ENCODE peak calls at places on chromosomes 5 and 9, in six cellular contexts. M is stimulated activated CD8-positive, alpha-beta memory T cell treated with anti-CD3 and anti-CD28 coated beads, Interleukin-4, amount 100 ng/mL, for 1 hour; Z is bronchial epithelial cell; Y is right atrium auricular region; N is cardiac muscle cell; K is caudate nucleus. X is an unnamed sample.

GRCh38 chr9:129548571-129549135 is 72.2 kb downstream of the C9orf50 start:
- DNase-seq in Y (no peak), Z (no peak), M (no peak), N (no peak), K (no peak), X (no peak)

GRCh38 chr5:139294372-139295165 is 1.0 kb downstream of the MATR3 start:
- DNase-seq in Y (peak; percentile 70), Z (peak; percentile 46), M (peak; percentile 31), N (peak; percentile 88), K (peak; percentile 56), X (peak; percentile 79)

GRCh38 chr5:142437563-142437962 is 112.7 kb upstream of the SPRY4 start:
- DNase-seq in Z (no peak), K (no peak), N (no peak), M (no peak), Y (no peak), X (no peak)

GRCh38 chr9:124764774-124765438 is 6.2 kb downstream of the NR6A1 start:
- DNase-seq in M (no peak), K (no peak), Z (peak; percentile 47), Y (no peak), N (peak; percentile 40), X (no peak)

GRCh38 chr5:32083981-32084430 is 90.1 kb downstream of the GOLPH3 start:
- DNase-seq in Z (no peak), N (no peak), Y (peak; percentile 46), M (no peak), K (no peak), X (no peak)

GRCh38 chr9:134910146-134910545 is 7.6 kb downstream of the FCN1 start:
- DNase-seq in M (no peak), Y (no peak), K (no peak), Z (no peak), N (no peak), X (no peak)

GRCh38 chr9:90477535-90477934 is 165.1 kb downstream of the DIRAS2 start:
- DNase-seq in K (no peak), Z (no peak), N (no peak), Y (no peak), M (no peak), X (no peak)

GRCh38 chr9:2780846-2781245 is 63.0 kb downstream of the PUM3 start:
- DNase-seq in N (no peak), M (no peak), Y (no peak), Z (peak; percentile 13), K (no peak), X (no peak)

GRCh38 chr9:95073042-95073607 is 244.4 kb downstream of the FANCC start:
- DNase-seq in Y (peak; percentile 55), N (peak; percentile 33), K (no peak), M (no peak), Z (no peak), X (peak; percentile 35)

GRCh38 chr9:134371731-134372130 is 45.5 kb downstream of the RXRA start:
- DNase-seq in N (peak; percentile 15), Z (peak; percentile 91), M (no peak), K (no peak), Y (peak; percentile 78), X (no peak)

GRCh38 chr5:156008844-156009243 is 318.1 kb upstream of the SGCD start:
- DNase-seq in Z (no peak), N (no peak), Y (no peak), K (no peak), M (no peak), X (no peak)

GRCh38 chr5:142925795-142926194 is 155.6 kb downstream of the ARHGAP26 start:
- DNase-seq in M (no peak), K (no peak), N (peak; percentile 62), Y (no peak), Z (peak; percentile 93), X (no peak)

GRCh38 chr9:108634669-108635462 is 220.9 kb downstream of the ACTL7B start:
- DNase-seq in Z (peak; percentile 100), M (no peak), Y (no peak), N (peak; percentile 12), K (no peak), X (no peak)

GRCh38 chr5:112793201-112793600 is 55.5 kb downstream of the APC start:
- DNase-seq in N (no peak), K (no peak), M (no peak), Y (no peak), Z (no peak), X (no peak)

GRCh38 chr5:137833463-137833862 is 34.2 kb upstream of the MYOT start:
- DNase-seq in K (no peak), N (peak; percentile 23), Y (no peak), Z (peak; percentile 96), M (no peak), X (no peak)

GRCh38 chr5:1720396-1721110 is 79.1 kb downstream of the MRPL36 start:
- DNase-seq in N (no peak), Z (no peak), M (no peak), K (no peak), Y (peak; percentile 32), X (peak; percentile 1)

GRCh38 chr5:77644443-77645157 is 6.1 kb upstream of the OTP start:
- DNase-seq in Z (no peak), Y (no peak), N (no peak), M (no peak), K (no peak), X (peak; percentile 24)

GRCh38 chr9:115845648-115846312 is 307.8 kb upstream of the PAPPA start:
- DNase-seq in Y (no peak), Z (peak; percentile 88), K (no peak), N (peak; percentile 9), M (no peak), X (no peak)

GRCh38 chr9:33791117-33791516 is 4.2 kb upstream of the PRSS3 start:
- DNase-seq in M (no peak), Y (no peak), N (peak; percentile 44), Z (peak; percentile 82), K (no peak), X (no peak)

GRCh38 chr9:124754289-124754688 is 16.8 kb downstream of the NR6A1 start:
- DNase-seq in Z (no peak), Y (no peak), M (no peak), N (peak; percentile 52), K (no peak), X (no peak)

GRCh38 chr9:137301086-137301947 is 754 bp downstream of the NRARP start:
- DNase-seq in Y (no peak), Z (no peak), N (peak; percentile 74), M (no peak), K (no peak), X (peak; percentile 61)

GRCh38 chr9:4299006-4299795 is 667 bp downstream of the GLIS3 start:
- DNase-seq in K (no peak), M (no peak), Z (no peak), Y (no peak), N (peak; percentile 72), X (peak; percentile 47)

GRCh38 chr9:10265102-10265708 is 347.6 kb downstream of the PTPRD start:
- DNase-seq in K (no peak), N (peak; percentile 71), Y (no peak), Z (peak; percentile 96), M (no peak), X (no peak)

GRCh38 chr5:126519637-126520592 is 75.1 kb downstream of the ALDH7A1 start:
- DNase-seq in K (no peak), Z (no peak), N (peak; percentile 56), M (no peak), Y (peak; percentile 42), X (no peak)

GRCh38 chr9:94593459-94594345 is at the start of gene FBP2:
- DNase-seq in K (no peak), Y (no peak), Z (no peak), M (no peak), N (peak; percentile 50), X (no peak)

X was measured in endothelial cell.